ENCODE peak calls at places on chromosomes 16 and 17, in seven cellular contexts. W is body of pancreas, B is tibial nerve, O is IMR-90, Y is A549, Q is Peyer's patch, U is uterus. T is an unnamed sample.

GRCh38 chr17:42347198-42347597 is 41.0 kb downstream of the STAT3 start:
- DNase-seq in O (peak), U (peak), B (peak), W (peak), Q (peak), Y (no peak), T (no peak)

GRCh38 chr16:369866-370436 is 387 bp downstream of the MRPL28 start:
- DNase-seq in B (no peak), Q (no peak), Y (no peak), O (no peak), W (peak), U (no peak), T (no peak)

GRCh38 chr17:2343421-2343820 is 6.1 kb downstream of the SGSM2 start:
- DNase-seq in U (no peak), O (no peak), W (peak), Q (peak), B (no peak), Y (no peak), T (no peak)

GRCh38 chr16:67673712-67674580 is 7.3 kb downstream of the C16orf86 start:
- DNase-seq in Y (no peak), O (no peak), Q (peak), U (peak), B (peak), W (peak), T (peak)

GRCh38 chr16:23950291-23950894 is 114.6 kb downstream of the PRKCB start:
- DNase-seq in O (no peak), Q (no peak), U (no peak), B (no peak), W (no peak), Y (no peak), T (no peak)

GRCh38 chr16:2587891-2588565 is 50.2 kb downstream of the PDPK1 start:
- DNase-seq in Q (no peak), U (no peak), W (no peak), B (no peak), O (no peak), Y (no peak), T (no peak)

GRCh38 chr16:23597003-23597756 is 1.1 kb upstream of the NDUFAB1 start:
- DNase-seq in B (no peak), U (no peak), Q (peak), W (peak), Y (peak), O (no peak), T (no peak)

GRCh38 chr17:42459983-42460300 is 1.3 kb downstream of the ATP6V0A1 start:
- DNase-seq in Q (no peak), U (no peak), Y (no peak), W (no peak), B (no peak), O (peak), T (no peak)

GRCh38 chr17:43766413-43767052 is 7.9 kb upstream of the SOST start:
- DNase-seq in B (peak), W (peak), U (peak), O (peak), Y (peak), Q (peak), T (no peak)

GRCh38 chr17:352421-353212 is at the start of gene RPH3AL:
- DNase-seq in W (peak), Y (peak), B (no peak), U (no peak), Q (peak), O (no peak), T (no peak)
- TF ChIP-seq POLR2A in W (peak), Y (peak), B (no peak), U (no peak), Q (peak), O (no peak), T (no peak)

GRCh38 chr17:7405413-7405881 is 1.6 kb upstream of the TMEM256 start:
- DNase-seq in Y (no peak), U (peak), B (peak), Q (no peak), O (no peak), W (no peak), T (no peak)

GRCh38 chr17:7405882-7406825 is 1.5 kb upstream of the NLGN2 start:
- DNase-seq in B (no peak), Q (no peak), U (no peak), Y (no peak), W (no peak), O (no peak), T (no peak)

GRCh38 chr17:7403902-7404736 is at the start of gene TMEM256:
- DNase-seq in B (peak), Q (peak), U (peak), Y (peak), O (peak), W (peak), T (peak)

GRCh38 chr17:7404737-7405412 is 978 bp upstream of the TMEM256 start:
- DNase-seq in O (no peak), U (peak), Y (peak), B (peak), W (peak), Q (peak), T (peak)

DNA sequence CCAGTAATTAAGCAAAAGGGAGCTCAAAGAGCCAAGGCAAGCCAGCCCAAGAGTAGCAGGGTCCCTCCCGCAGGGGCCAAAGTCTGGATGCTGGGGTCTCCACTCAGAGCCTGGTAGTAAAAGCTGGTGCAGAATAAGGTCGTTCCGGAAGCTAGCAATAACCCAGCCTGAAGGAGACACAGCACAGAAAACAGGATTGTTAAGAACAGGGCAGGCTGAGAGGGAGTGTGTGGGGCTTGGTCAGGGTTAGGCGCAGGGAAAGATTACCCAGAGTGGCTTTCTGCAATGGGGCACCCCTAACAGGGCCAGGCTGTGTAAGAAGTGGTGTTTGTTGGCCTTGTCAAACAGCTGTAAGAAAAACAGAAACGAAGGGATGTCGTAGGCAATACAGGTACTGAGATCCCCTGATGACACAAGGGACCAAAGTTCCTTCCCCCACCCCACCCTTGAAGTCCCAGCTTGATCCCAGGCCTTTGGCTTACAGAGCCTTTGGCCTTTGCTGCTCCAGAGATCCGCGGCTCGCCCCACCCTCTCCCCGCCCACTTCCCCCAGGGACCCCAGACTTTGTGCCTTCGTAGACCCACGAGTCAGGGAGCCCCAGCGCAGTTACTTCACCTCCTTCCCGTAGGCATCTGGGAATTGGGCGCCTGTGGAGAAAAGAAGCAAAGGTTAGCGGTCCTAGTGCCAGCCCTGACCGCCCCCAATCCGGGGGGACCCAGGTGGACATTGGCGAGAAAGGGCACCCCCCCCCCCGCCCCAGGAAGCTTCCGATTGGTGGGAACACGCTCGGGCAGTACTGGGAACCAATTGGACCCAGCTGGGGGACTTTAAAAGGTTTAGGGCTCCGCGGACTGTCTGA is 625 bp downstream of the TMEM256 start:
- DNase-seq in B (peak), W (peak), Y (peak), O (no peak), Q (peak), U (peak), T (peak)
- TF ChIP-seq POLR2A in B (no peak), W (no peak), Y (no peak), O (no peak), Q (peak), U (no peak), T (no peak)

GRCh38 chr17:81852237-81852636 is 8.1 kb downstream of the P4HB start:
- DNase-seq in O (no peak), Y (no peak), B (no peak), Q (no peak), W (no peak), U (no peak), T (no peak)
- TF ChIP-seq POLR2A in O (no peak), Y (no peak), B (no peak), Q (no peak), W (no peak), U (no peak), T (no peak)

GRCh38 chr17:78378225-78379133 is at the start of gene PGS1:
- DNase-seq in O (peak), Q (peak), Y (peak), U (peak), B (peak), W (peak), T (no peak)

GRCh38 chr17:78379134-78379497 is 667 bp downstream of the PGS1 start:
- DNase-seq in W (no peak), B (no peak), Y (no peak), Q (no peak), U (no peak), O (peak), T (no peak)

GRCh38 chr17:78375401-78376079 is 2.9 kb upstream of the PGS1 start:
- DNase-seq in Q (no peak), W (no peak), O (peak), Y (no peak), B (no peak), U (peak), T (peak)

GRCh38 chr17:78376161-78376560 is 2.3 kb upstream of the PGS1 start:
- DNase-seq in O (no peak), B (no peak), Y (no peak), Q (no peak), U (no peak), W (no peak), T (no peak)

DNA sequence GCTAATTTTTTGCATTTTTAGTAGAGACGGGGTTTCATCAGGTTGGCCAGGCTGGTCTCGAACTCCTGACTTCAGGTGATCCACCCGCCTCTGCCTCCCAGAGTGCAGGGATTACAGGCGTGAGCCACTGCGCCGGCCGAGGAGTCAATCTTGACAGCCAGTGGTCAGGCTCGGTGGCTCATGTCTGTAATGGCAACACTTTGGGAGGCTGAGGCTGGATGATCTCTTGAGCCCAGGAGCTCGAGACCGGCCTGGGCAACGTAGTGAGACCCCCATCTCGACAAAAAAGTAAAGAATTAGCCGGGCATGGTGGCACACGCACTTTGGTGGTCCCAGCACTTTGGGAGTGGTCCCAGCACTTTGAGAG is 608 bp upstream of the PGS1 start:
- DNase-seq in O (no peak), B (no peak), Q (no peak), W (no peak), Y (no peak), U (no peak), T (no peak)
- TF ChIP-seq POLR2A in O (no peak), B (no peak), Q (no peak), W (no peak), Y (no peak), U (no peak), T (no peak)

GRCh38 chr16:85056211-85056748 is 28.7 kb downstream of the KIAA0513 start:
- DNase-seq in O (peak), B (no peak), U (peak), Q (peak), W (no peak), Y (no peak), T (no peak)

GRCh38 chr16:85057948-85058347 is 30.4 kb downstream of the KIAA0513 start:
- DNase-seq in W (no peak), O (no peak), B (no peak), U (no peak), Q (peak), Y (no peak), T (no peak)

GRCh38 chr16:85057212-85057889 is 29.8 kb downstream of the KIAA0513 start:
- DNase-seq in U (no peak), W (peak), Y (peak), B (no peak), O (no peak), Q (no peak), T (no peak)

GRCh38 chr16:85054948-85055502 is 27.4 kb downstream of the KIAA0513 start:
- DNase-seq in W (no peak), B (no peak), O (no peak), U (no peak), Y (no peak), Q (no peak), T (no peak)

DNA sequence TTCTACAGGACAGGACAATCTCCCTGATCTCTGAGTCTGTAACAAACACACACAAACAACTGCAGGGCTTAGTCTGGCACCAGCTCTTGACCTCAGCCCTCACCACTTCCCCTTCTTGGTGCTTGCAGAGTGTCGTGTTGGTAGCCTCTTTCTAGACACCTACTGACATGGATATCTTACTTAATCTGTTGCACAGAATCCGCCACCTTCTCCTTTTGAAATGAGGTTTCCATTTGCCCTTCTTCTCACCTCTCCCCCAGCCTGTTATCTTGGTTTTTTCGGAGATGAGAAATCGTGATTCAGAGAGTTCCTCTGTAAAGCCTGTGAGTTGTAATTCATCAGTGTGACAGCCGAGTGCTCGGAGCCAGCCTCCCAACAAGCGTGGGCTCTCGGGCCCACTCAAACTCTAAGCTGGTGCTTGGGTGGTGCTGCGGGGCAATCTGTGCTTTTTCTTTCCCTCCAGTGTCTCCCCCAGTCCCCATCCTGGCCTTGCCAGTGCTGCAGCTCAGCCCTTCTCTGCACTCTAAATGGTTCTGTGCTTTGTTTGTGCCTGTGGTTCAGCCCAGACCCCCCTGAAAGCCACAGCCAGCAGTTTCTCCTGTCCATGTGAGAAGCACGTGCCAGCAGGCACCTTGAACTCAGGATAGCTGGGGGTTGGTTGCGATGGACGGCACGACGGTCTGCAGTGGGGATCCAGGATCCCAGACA is 28.1 kb downstream of the KIAA0513 start:
- DNase-seq in W (peak), B (peak), Y (no peak), Q (peak), U (peak), O (peak), T (peak)
- TF ChIP-seq POLR2A in W (no peak), B (no peak), Y (no peak), Q (peak), U (no peak), O (no peak), T (no peak)

GRCh38 chr17:320809-321385 is 31.7 kb downstream of the RPH3AL start:
- DNase-seq in Q (no peak), W (no peak), U (no peak), O (no peak), B (no peak), Y (no peak), T (no peak)
- TF ChIP-seq POLR2A in Q (no peak), W (no peak), U (no peak), O (no peak), B (no peak), Y (no peak), T (no peak)

DNA sequence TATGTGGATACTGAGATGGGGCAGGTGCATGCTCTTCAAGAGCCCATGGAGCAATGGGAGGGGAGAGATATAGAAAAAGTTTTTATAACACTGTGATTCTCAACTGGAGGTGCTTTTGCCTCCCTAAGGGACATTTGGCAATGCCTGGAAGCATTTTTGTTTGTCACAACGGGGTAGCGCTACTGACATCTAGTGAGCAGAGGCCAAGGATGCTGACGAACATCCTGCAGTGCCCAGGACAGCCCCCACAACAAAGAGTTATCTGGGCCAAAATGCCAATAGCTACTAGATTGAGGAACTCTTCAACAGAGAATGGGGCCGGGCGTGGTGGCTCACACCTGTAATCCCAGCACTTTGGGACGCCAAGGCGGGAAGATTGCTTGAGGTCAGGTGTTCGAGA is 67.2 kb upstream of the CLEC3A start:
- DNase-seq in Q (no peak), B (no peak), U (no peak), W (no peak), Y (no peak), O (no peak), T (no peak)
- TF ChIP-seq POLR2A in Q (no peak), B (no peak), U (no peak), W (no peak), Y (no peak), O (no peak), T (no peak)

GRCh38 chr16:69839240-69839688 is 77.1 kb downstream of the WWP2 start:
- DNase-seq in Q (peak), W (peak), B (no peak), U (no peak), O (no peak), Y (no peak), T (no peak)
- TF ChIP-seq POLR2A in Q (no peak), W (peak), B (no peak), U (no peak), O (no peak), Y (no peak), T (no peak)

T was measured in H54.